ENCODE peak calls at places on chromosomes 4 and X, in six cellular contexts. R is spleen, Q is adrenal gland, H is endothelial cell of umbilical vein, V is IMR-90, B is prostate gland. Y is an unnamed sample.

GRCh38 chr4:139278956-139279722 is 886 bp downstream of the MGARP start:
- DNase-seq in R (peak; percentile 80), Q (no peak), H (peak; percentile 68), V (peak; percentile 12), B (no peak), Y (peak; percentile 37)

GRCh38 chr4:146520894-146521542 is 722 bp downstream of the SLC10A7 start:
- DNase-seq in R (no peak), Q (no peak), H (peak; percentile 79), V (peak; percentile 63), B (peak; percentile 11), Y (peak; percentile 61)

GRCh38 chr4:65580551-65580950 is 89.7 kb downstream of the EPHA5 start:
- DNase-seq in R (no peak), Q (no peak), H (no peak), V (no peak), B (no peak), Y (no peak)

GRCh38 chr4:147108409-147108808 is 162.7 kb upstream of the TTC29 start:
- DNase-seq in R (no peak), Q (no peak), H (no peak), V (peak; percentile 65), B (no peak), Y (no peak)

GRCh38 chr4:99915449-99915848 is 21.2 kb upstream of the LAMTOR3 start:
- DNase-seq in R (no peak), Q (no peak), H (no peak), V (peak; percentile 7), B (no peak), Y (no peak)

GRCh38 chr4:15003891-15004700 is 1.8 kb downstream of the CPEB2 start:
- DNase-seq in R (peak; percentile 95), Q (peak; percentile 27), H (peak; percentile 30), V (no peak), B (peak; percentile 30), Y (peak; percentile 75)

GRCh38 chr4:55345054-55345453 is 988 bp upstream of the SRD5A3 start:
- DNase-seq in R (no peak), Q (no peak), H (no peak), V (no peak), B (no peak), Y (no peak)

GRCh38 chr4:184375027-184375426 is 99.3 kb downstream of the IRF2 start:
- DNase-seq in R (no peak), Q (no peak), H (no peak), V (peak; percentile 38), B (no peak), Y (no peak)

GRCh38 chrX:100512471-100512870 is 72.3 kb upstream of the TNMD start:
- DNase-seq in R (no peak), Q (no peak), H (peak; percentile 9), V (peak; percentile 1), B (no peak), Y (peak; percentile 0)

GRCh38 chr4:79211490-79211889 is 114.4 kb downstream of the NAA11 start:
- DNase-seq in R (no peak), Q (no peak), H (no peak), V (no peak), B (no peak), Y (no peak)

GRCh38 chr4:56296449-56296990 is 90.8 kb downstream of the AASDH start:
- DNase-seq in R (no peak), Q (no peak), H (no peak), V (no peak), B (no peak), Y (no peak)

GRCh38 chrX:9794495-9794894 is 8.3 kb downstream of the SHROOM2 start:
- DNase-seq in R (peak; percentile 16), Q (no peak), H (no peak), V (no peak), B (no peak), Y (no peak)

GRCh38 chr4:137070614-137071013 is 461.7 kb downstream of the PCDH18 start:
- DNase-seq in R (peak; percentile 51), Q (no peak), H (no peak), V (no peak), B (no peak), Y (no peak)

GRCh38 chrX:11531226-11531625 is 134.5 kb downstream of the ARHGAP6 start:
- DNase-seq in R (no peak), Q (no peak), H (peak; percentile 24), V (peak; percentile 22), B (peak; percentile 4), Y (peak; percentile 33)

GRCh38 chr4:128558896-128559669 is 250.4 kb upstream of the JADE1 start:
- DNase-seq in R (no peak), Q (no peak), H (peak; percentile 50), V (peak; percentile 41), B (peak; percentile 34), Y (no peak)

GRCh38 chr4:1862055-1862911 is 6.3 kb upstream of the LETM1 start:
- DNase-seq in R (no peak), Q (no peak), H (no peak), V (no peak), B (no peak), Y (peak; percentile 29)

GRCh38 chr4:164224871-164225270 is 529.1 kb upstream of the SMIM31 start:
- DNase-seq in R (no peak), Q (no peak), H (no peak), V (no peak), B (no peak), Y (no peak)

GRCh38 chr4:41396869-41397268 is 140.1 kb downstream of the UCHL1 start:
- DNase-seq in R (no peak), Q (no peak), H (no peak), V (no peak), B (no peak), Y (no peak)

GRCh38 chr4:31674313-31674947 is 954.3 kb downstream of the PCDH7 start:
- DNase-seq in R (no peak), Q (no peak), H (peak; percentile 44), V (peak; percentile 8), B (no peak), Y (no peak)

GRCh38 chr4:5899881-5900280 is 7.0 kb upstream of the CRMP1 start:
- DNase-seq in R (no peak), Q (no peak), H (no peak), V (no peak), B (no peak), Y (no peak)

GRCh38 chr4:88191404-88191803 is 33.0 kb upstream of the ABCG2 start:
- DNase-seq in R (no peak), Q (no peak), H (no peak), V (peak; percentile 17), B (no peak), Y (no peak)

GRCh38 chr4:38867478-38868054 is at the start of gene FAM114A1:
- DNase-seq in R (peak; percentile 93), Q (peak; percentile 85), H (peak; percentile 80), V (peak; percentile 80), B (peak; percentile 77), Y (peak; percentile 86)
- TF ChIP-seq POLR2A in R (no peak), Q (peak; percentile 84), H (peak; percentile 32), V (peak; percentile 81), B (peak; percentile 55), Y (no peak)

DNA sequence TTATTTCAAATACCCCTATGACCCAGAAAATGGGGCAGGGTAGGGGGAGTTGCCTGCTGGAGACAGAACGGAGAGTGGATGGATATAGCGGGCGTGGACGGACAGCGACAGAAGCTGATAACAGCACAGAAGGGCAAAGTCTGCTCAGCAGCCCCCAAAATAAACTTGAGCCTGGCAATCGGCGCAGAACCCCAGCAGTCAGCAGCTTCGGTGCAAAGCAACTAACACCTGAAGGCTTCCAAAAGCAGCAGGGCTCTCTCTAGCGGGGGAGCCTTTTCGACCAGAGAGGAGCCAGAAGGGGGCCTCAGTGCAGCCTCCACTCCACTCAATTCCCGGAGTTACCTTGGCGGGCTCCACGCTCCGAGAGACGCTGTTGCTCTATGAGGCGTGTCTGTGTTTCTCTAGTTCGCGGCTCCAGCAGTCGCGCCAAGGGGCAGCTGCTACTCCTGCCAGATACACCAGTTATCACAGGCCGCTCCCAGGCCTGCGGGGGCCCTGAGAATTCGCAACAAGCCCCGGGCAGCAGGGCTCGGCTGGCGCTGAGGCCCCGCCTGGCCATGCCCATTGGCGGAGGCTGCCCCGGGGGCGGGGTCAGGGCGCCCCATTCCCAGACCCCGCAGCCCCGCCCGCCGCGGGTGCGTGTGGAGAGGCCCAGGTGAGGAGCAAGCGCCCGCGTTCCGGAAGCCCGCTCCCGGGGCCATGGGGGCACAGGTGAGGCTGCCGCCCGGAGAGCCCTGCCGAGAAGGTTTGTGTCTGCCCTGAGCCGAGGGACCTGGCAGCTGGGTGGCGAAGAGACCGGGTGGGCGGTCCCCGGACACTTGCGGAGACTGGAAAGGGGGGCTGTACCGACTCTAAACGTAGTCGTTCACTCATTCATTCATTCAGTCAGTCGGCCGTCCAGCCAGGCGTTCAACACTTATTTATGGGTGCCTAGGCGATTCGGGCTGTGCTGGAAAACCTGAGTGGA is at the start of the genes CNGA1 and NIPAL1:
- DNase-seq in R (peak; percentile 91), Q (peak; percentile 62), H (peak; percentile 63), V (peak; percentile 23), B (peak; percentile 85), Y (peak; percentile 78)
- TF ChIP-seq POLR2A in R (no peak), Q (peak; percentile 7), H (no peak), V (no peak), B (peak; percentile 76), Y (no peak)

GRCh38 chrX:120299928-120300327 is 11.3 kb downstream of the TMEM255A start:
- DNase-seq in R (no peak), Q (no peak), H (no peak), V (no peak), B (no peak), Y (peak; percentile 6)
- TF ChIP-seq POLR2A in R (no peak), Q (no peak), H (no peak), V (no peak), B (no peak), Y (no peak)

GRCh38 chrX:15505104-15505503 is 4.5 kb downstream of the BMX start:
- DNase-seq in R (no peak), Q (no peak), H (no peak), V (no peak), B (no peak), Y (peak; percentile 10)
- TF ChIP-seq POLR2A in R (no peak), Q (no peak), H (no peak), V (no peak), B (no peak), Y (no peak)

GRCh38 chr4:20520901-20521300 is 179.4 kb upstream of the PACRGL start:
- DNase-seq in R (no peak), Q (no peak), H (peak; percentile 41), V (peak; percentile 62), B (no peak), Y (no peak)
- TF ChIP-seq POLR2A in R (no peak), Q (no peak), H (no peak), V (no peak), B (no peak), Y (no peak)

GRCh38 chr4:781493-782216 is 44.3 kb downstream of the CPLX1 start:
- DNase-seq in R (peak; percentile 100), Q (peak; percentile 100), H (peak; percentile 100), V (peak; percentile 98), B (peak; percentile 98), Y (peak; percentile 99)
- TF ChIP-seq POLR2A in R (no peak), Q (peak; percentile 91), H (peak; percentile 90), V (peak; percentile 92), B (peak; percentile 95), Y (peak; percentile 96)

GRCh38 chrX:54044877-54045328 is 630 bp upstream of the PHF8 start:
- DNase-seq in R (no peak), Q (no peak), H (no peak), V (no peak), B (no peak), Y (no peak)
- TF ChIP-seq POLR2A in R (no peak), Q (peak; percentile 19), H (no peak), V (no peak), B (no peak), Y (no peak)